ENCODE peak calls at places on chromosomes 13 and 19, in nine cellular contexts. A is NCI-H345; X is stimulated activated CD4-positive, alpha-beta T cell treated with anti-CD3 and anti-CD28 coated beads, Interleukin-12 subunit alpha, Interleukin-12 subunit beta, amount 100 ng/mL, for 4 hours; I is right cardiac atrium; S is activated CD4-positive, alpha-beta T cell treated with anti-CD3 and anti-CD28 coated beads, Interleukin-2, amount 10 ng/mL, durations not matched to agents 7 days and 5 days; P is T-helper 1 cell; U is CD4-positive, CD25-positive, alpha-beta regulatory T cell; B is myocyte; N is ovary. V is an unnamed sample.

GRCh38 chr19:3285647-3286176 is 61.3 kb downstream of the CELF5 start:
- DNase-seq in A (peak; percentile 75), X (peak; percentile 47), I (peak; percentile 86), S (peak; percentile 41), P (peak; percentile 58), U (peak; percentile 39), B (no peak), N (no peak), V (no peak)

GRCh38 chr19:30856786-30857185 is 484.6 kb downstream of the ZNF536 start:
- DNase-seq in A (no peak), X (no peak), I (no peak), S (no peak), P (no peak), U (no peak), B (no peak), N (no peak), V (no peak)

GRCh38 chr19:52748336-52748950 is 13.6 kb upstream of the ZNF611 start:
- DNase-seq in A (peak; percentile 15), X (no peak), I (no peak), S (no peak), P (no peak), U (peak; percentile 42), B (peak; percentile 59), N (no peak), V (peak; percentile 11)

GRCh38 chr19:43782689-43783231 is 2.0 kb upstream of the KCNN4 start:
- DNase-seq in A (no peak), X (no peak), I (no peak), S (no peak), P (no peak), U (no peak), B (no peak), N (no peak), V (no peak)

GRCh38 chr19:35249848-35250711 is 1.3 kb downstream of the LSR start:
- DNase-seq in A (no peak), X (no peak), I (no peak), S (peak; percentile 4), P (no peak), U (no peak), B (no peak), N (no peak), V (no peak)

GRCh38 chr13:35720290-35720689 is 243.8 kb upstream of the MAB21L1 start:
- DNase-seq in A (no peak), X (no peak), I (no peak), S (no peak), P (no peak), U (no peak), B (no peak), N (no peak), V (no peak)

GRCh38 chr13:50800091-50800739 is 43.3 kb downstream of the DLEU7 start:
- DNase-seq in A (no peak), X (no peak), I (no peak), S (no peak), P (no peak), U (no peak), B (no peak), N (no peak), V (no peak)

GRCh38 chr19:18093439-18094161 is 4.0 kb upstream of the MAST3 start:
- DNase-seq in A (no peak), X (no peak), I (no peak), S (no peak), P (no peak), U (no peak), B (peak; percentile 19), N (no peak), V (no peak)

GRCh38 chr19:33316521-33317284 is 14.4 kb upstream of the CEBPA start:
- DNase-seq in A (no peak), X (no peak), I (no peak), S (no peak), P (no peak), U (no peak), B (no peak), N (no peak), V (no peak)

GRCh38 chr13:35549481-35549880 is 73.0 kb upstream of the MAB21L1 start:
- DNase-seq in A (no peak), X (no peak), I (no peak), S (no peak), P (no peak), U (no peak), B (peak; percentile 22), N (no peak), V (peak; percentile 34)

GRCh38 chr13:34076319-34076718 is 258.4 kb downstream of the RFC3 start:
- DNase-seq in A (no peak), X (no peak), I (no peak), S (no peak), P (no peak), U (no peak), B (no peak), N (no peak), V (peak; percentile 49)

GRCh38 chr13:113759525-113760137 is 605 bp downstream of the TMEM255B start:
- DNase-seq in A (peak; percentile 41), X (no peak), I (peak; percentile 62), S (no peak), P (no peak), U (no peak), B (peak; percentile 22), N (peak; percentile 48), V (peak; percentile 32)

GRCh38 chr19:336067-336614 is 8.5 kb downstream of the MIER2 start:
- DNase-seq in A (no peak), X (no peak), I (peak; percentile 47), S (no peak), P (no peak), U (no peak), B (no peak), N (peak; percentile 63), V (no peak)

GRCh38 chr13:87131611-87132010 is 539.6 kb upstream of the SLITRK5 start:
- DNase-seq in A (peak; percentile 5), X (no peak), I (no peak), S (no peak), P (no peak), U (no peak), B (peak; percentile 6), N (no peak), V (no peak)

GRCh38 chr13:51130348-51130747 is 19.3 kb upstream of the C13orf42 start:
- DNase-seq in A (no peak), X (no peak), I (no peak), S (no peak), P (no peak), U (no peak), B (no peak), N (no peak), V (no peak)

GRCh38 chr19:9995079-9995478 is 15.2 kb downstream of the COL5A3 start:
- DNase-seq in A (no peak), X (no peak), I (peak; percentile 2), S (no peak), P (no peak), U (no peak), B (no peak), N (no peak), V (no peak)

GRCh38 chr19:48487944-48488343 is 18.8 kb downstream of the CYTH2 start:
- DNase-seq in A (no peak), X (no peak), I (peak; percentile 79), S (no peak), P (no peak), U (no peak), B (peak; percentile 91), N (no peak), V (peak; percentile 51)

GRCh38 chr19:51417107-51417806 is at the start of gene SIGLEC10:
- DNase-seq in A (no peak), X (no peak), I (peak; percentile 80), S (peak; percentile 19), P (no peak), U (no peak), B (no peak), N (no peak), V (no peak)

GRCh38 chr13:99256709-99257108 is 1.5 kb downstream of the GPR18 start:
- DNase-seq in A (no peak), X (no peak), I (no peak), S (no peak), P (no peak), U (no peak), B (peak; percentile 62), N (no peak), V (no peak)

GRCh38 chr19:13143135-13143534 is 7.0 kb downstream of the STX10 start:
- DNase-seq in A (no peak), X (no peak), I (no peak), S (no peak), P (no peak), U (no peak), B (peak; percentile 86), N (no peak), V (no peak)

GRCh38 chr19:681029-681626 is 4.9 kb downstream of the FSTL3 start:
- DNase-seq in A (peak; percentile 90), X (peak; percentile 93), I (peak; percentile 87), S (peak; percentile 91), P (peak; percentile 88), U (peak; percentile 37), B (no peak), N (peak; percentile 82), V (peak; percentile 96)

GRCh38 chr19:5609881-5610280 is 12.7 kb downstream of the SAFB2 start:
- DNase-seq in A (no peak), X (no peak), I (no peak), S (no peak), P (no peak), U (no peak), B (no peak), N (no peak), V (no peak)

GRCh38 chr13:98804336-98804855 is 51.9 kb upstream of the SLC15A1 start:
- DNase-seq in A (no peak), X (no peak), I (no peak), S (no peak), P (no peak), U (no peak), B (no peak), N (no peak), V (no peak)

GRCh38 chr13:87677334-87678234 is 6.4 kb downstream of the SLITRK5 start:
- DNase-seq in A (peak; percentile 88), X (no peak), I (no peak), S (no peak), P (no peak), U (no peak), B (no peak), N (peak; percentile 11), V (no peak)

GRCh38 chr13:30908416-30908980 is 2.4 kb downstream of the MEDAG start:
- DNase-seq in A (no peak), X (no peak), I (peak; percentile 78), S (no peak), P (no peak), U (no peak), B (peak; percentile 70), N (peak; percentile 65), V (no peak)

GRCh38 chr19:31943305-31943704 is 402.1 kb upstream of the ZNF507 start:
- DNase-seq in A (no peak), X (no peak), I (no peak), S (no peak), P (no peak), U (no peak), B (no peak), N (no peak), V (no peak)

GRCh38 chr19:32407004-32407992 is 1.7 kb downstream of the DPY19L3 start:
- DNase-seq in A (no peak), X (no peak), I (peak; percentile 47), S (no peak), P (no peak), U (no peak), B (peak; percentile 61), N (peak; percentile 67), V (peak; percentile 40)

GRCh38 chr19:8403098-8403819 is 9.8 kb upstream of the MARCHF2 start:
- DNase-seq in A (no peak), X (no peak), I (peak; percentile 58), S (no peak), P (no peak), U (no peak), B (no peak), N (no peak), V (no peak)

GRCh38 chr13:36282818-36283432 is 14.7 kb downstream of the CCDC169 start:
- DNase-seq in A (peak; percentile 34), X (no peak), I (no peak), S (no peak), P (no peak), U (no peak), B (peak; percentile 50), N (no peak), V (peak; percentile 58)

GRCh38 chr19:1663854-1664253 is 11.4 kb upstream of the TCF3 start:
- DNase-seq in A (no peak), X (no peak), I (peak; percentile 33), S (no peak), P (no peak), U (no peak), B (no peak), N (no peak), V (no peak)

GRCh38 chr13:63636231-63636993 is 2220.8 kb upstream of the PCDH20 start:
- DNase-seq in A (peak; percentile 33), X (no peak), I (no peak), S (no peak), P (no peak), U (no peak), B (no peak), N (no peak), V (no peak)

V was measured in COLO829.